ENCODE peak calls at places on chromosomes 11 and 22, in four cellular contexts. O is endodermal cell, K is astrocyte of the spinal cord, J is psoas muscle. Q is an unnamed sample.

GRCh38 chr22:36383110-36383581 is 4.6 kb downstream of the MYH9 start:
- DNase-seq in J (no peak), O (no peak), K (peak), Q (peak)

GRCh38 chr11:61698173-61698965 is 18.2 kb downstream of the DAGLA start:
- DNase-seq in J (no peak), O (no peak), K (no peak), Q (no peak)

GRCh38 chr11:832529-833113 is at the start of gene CD151:
- DNase-seq in O (peak), K (peak), J (no peak), Q (peak)

GRCh38 chr11:118646393-118646792 is 33.1 kb downstream of the TREH start:
- DNase-seq in J (no peak), K (no peak), O (no peak), Q (no peak)

GRCh38 chr11:15216678-15217077 is 102.0 kb downstream of the INSC start:
- DNase-seq in K (no peak), J (no peak), O (peak), Q (no peak)

GRCh38 chr11:102252339-102252891 is 64.9 kb upstream of the BIRC3 start:
- DNase-seq in K (no peak), O (no peak), J (no peak), Q (no peak)

GRCh38 chr11:74822187-74822586 is 73.5 kb downstream of the RNF169 start:
- DNase-seq in O (no peak), J (no peak), K (peak), Q (peak)

GRCh38 chr11:7546324-7546791 is 32.6 kb downstream of the PPFIBP2 start:
- DNase-seq in O (no peak), K (no peak), J (peak), Q (no peak)

GRCh38 chr11:117833401-117833891 is 8.9 kb upstream of the FXYD2 start:
- DNase-seq in J (peak), K (no peak), O (peak), Q (no peak)

GRCh38 chr11:107719557-107720304 is 7.9 kb upstream of the SLN start:
- DNase-seq in K (no peak), J (no peak), O (no peak), Q (no peak)

GRCh38 chr11:125281831-125282595 is 117.5 kb downstream of the PKNOX2 start:
- DNase-seq in J (no peak), O (no peak), K (no peak), Q (no peak)

GRCh38 chr11:12166299-12167092 is 56.1 kb downstream of the MICAL2 start:
- DNase-seq in J (no peak), K (no peak), O (no peak), Q (no peak)

GRCh38 chr11:74602637-74603591 is 10.5 kb downstream of the POLD3 start:
- DNase-seq in K (no peak), J (no peak), O (no peak), Q (no peak)

GRCh38 chr11:7675640-7676039 is 2.3 kb upstream of the CYB5R2 start:
- DNase-seq in K (no peak), J (no peak), O (no peak), Q (no peak)

GRCh38 chr22:19429950-19430889 is 1.3 kb downstream of the HIRA start:
- DNase-seq in J (peak), K (peak), O (peak), Q (peak)

GRCh38 chr11:66339163-66339675 is 3.0 kb upstream of the RIN1 start:
- DNase-seq in K (no peak), J (no peak), O (no peak), Q (no peak)

GRCh38 chr11:65849366-65849765 is 8.6 kb downstream of the CFL1 start:
- DNase-seq in K (no peak), O (peak), J (no peak), Q (no peak)

GRCh38 chr11:6771926-6772898 is at the start of gene OR2AG2:
- DNase-seq in K (no peak), O (no peak), J (no peak), Q (no peak)

GRCh38 chr11:88404932-88405710 is 67.6 kb upstream of the CTSC start:
- DNase-seq in K (no peak), O (no peak), J (no peak), Q (no peak)

GRCh38 chr11:63609971-63610580 is 4.2 kb downstream of the PLAAT3 start:
- DNase-seq in K (peak), J (no peak), O (peak), Q (no peak)

GRCh38 chr11:77062924-77063323 is 3.8 kb upstream of the CAPN5 start:
- DNase-seq in O (peak), K (no peak), J (no peak), Q (no peak)
- TF ChIP-seq CTCF in O (peak), K (no peak), J (no peak), Q (peak)

GRCh38 chr11:58505849-58506248 is 2.1 kb downstream of the OR5B21 start:
- DNase-seq in J (no peak), O (no peak), K (no peak), Q (no peak)

GRCh38 chr11:58503361-58503856 is 4.5 kb downstream of the OR5B21 start:
- DNase-seq in O (no peak), K (no peak), J (no peak), Q (no peak)

GRCh38 chr11:58506935-58507334 is 970 bp downstream of the OR5B21 start:
- DNase-seq in K (no peak), O (no peak), J (no peak), Q (no peak)

GRCh38 chr11:58502004-58502403 is 5.9 kb downstream of the OR5B21 start:
- DNase-seq in J (no peak), K (no peak), O (no peak), Q (no peak)

DNA sequence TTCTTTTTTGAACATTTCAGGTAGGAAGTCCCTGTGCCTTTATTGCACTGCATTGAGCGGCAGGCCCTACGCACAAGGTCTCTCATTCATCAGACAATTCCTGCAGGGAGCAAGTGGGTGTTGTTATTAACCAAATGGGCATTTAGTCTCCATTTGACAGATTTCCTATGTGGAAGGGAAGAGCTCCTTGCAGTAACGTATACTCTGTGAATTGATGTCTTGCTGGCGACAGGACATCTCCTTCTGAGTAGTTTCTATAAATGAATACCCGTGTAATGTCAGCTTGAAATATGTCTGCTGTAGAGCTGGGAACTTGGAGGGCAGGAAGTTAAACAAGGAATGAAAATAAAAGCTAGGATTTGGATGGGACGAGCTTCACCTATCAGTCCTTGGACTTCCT is 3.7 kb downstream of the OR5B21 start:
- DNase-seq in O (no peak), J (no peak), K (no peak), Q (no peak)
- H3K4me3 ChIP-seq in O (no peak), J (no peak), K (no peak), Q (no peak)

GRCh38 chr11:93775289-93775688 is 8.8 kb upstream of the MED17 start:
- DNase-seq in O (peak), K (no peak), J (no peak), Q (peak)
- TF ChIP-seq CTCF in O (peak), K (peak), J (no peak), Q (peak)

GRCh38 chr11:46338988-46339666 is 8.1 kb upstream of the DGKZ start:
- DNase-seq in O (peak), K (no peak), J (peak), Q (no peak)
- H3K4me3 ChIP-seq in O (peak), K (no peak), J (peak), Q (no peak)

DNA sequence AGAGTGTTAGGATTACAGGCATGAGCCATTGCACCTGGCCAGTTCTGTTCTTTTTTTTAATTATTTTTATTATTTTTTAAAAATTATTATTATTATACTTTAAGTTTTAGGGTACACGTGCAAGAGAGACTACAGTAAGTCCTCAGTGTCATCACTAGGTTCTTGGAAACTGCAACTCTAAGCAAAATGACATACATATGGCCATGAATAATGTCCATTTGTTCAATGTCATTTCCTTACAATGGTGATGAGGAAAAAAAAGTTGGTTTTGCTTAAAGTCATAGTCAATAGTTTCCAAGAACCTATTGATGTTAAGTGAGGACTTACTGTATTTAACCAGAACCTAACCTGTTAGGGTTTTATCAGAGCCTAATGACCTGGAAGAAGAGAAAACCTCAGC is 29.4 kb upstream of the TOP3B start:
- DNase-seq in O (no peak), J (no peak), K (no peak), Q (no peak)
- TF ChIP-seq CTCF in O (no peak), J (no peak), K (no peak), Q (no peak)

GRCh38 chr22:44354288-44354687 is 41.5 kb upstream of the SHISAL1 start:
- DNase-seq in O (peak), J (no peak), K (no peak), Q (no peak)

GRCh38 chr22:44353063-44353440 is 40.3 kb upstream of the SHISAL1 start:
- DNase-seq in J (peak), O (no peak), K (no peak), Q (no peak)

GRCh38 chr22:44351037-44351436 is 38.3 kb upstream of the SHISAL1 start:
- DNase-seq in O (no peak), J (no peak), K (no peak), Q (no peak)

GRCh38 chr22:44352378-44353062 is 39.8 kb upstream of the SHISAL1 start:
- DNase-seq in K (no peak), O (no peak), J (peak), Q (no peak)

GRCh38 chr22:44351685-44352377 is 39.1 kb upstream of the SHISAL1 start:
- DNase-seq in K (peak), J (no peak), O (peak), Q (peak)
- H3K4me3 ChIP-seq in K (no peak), J (no peak), O (no peak), Q (no peak)

DNA sequence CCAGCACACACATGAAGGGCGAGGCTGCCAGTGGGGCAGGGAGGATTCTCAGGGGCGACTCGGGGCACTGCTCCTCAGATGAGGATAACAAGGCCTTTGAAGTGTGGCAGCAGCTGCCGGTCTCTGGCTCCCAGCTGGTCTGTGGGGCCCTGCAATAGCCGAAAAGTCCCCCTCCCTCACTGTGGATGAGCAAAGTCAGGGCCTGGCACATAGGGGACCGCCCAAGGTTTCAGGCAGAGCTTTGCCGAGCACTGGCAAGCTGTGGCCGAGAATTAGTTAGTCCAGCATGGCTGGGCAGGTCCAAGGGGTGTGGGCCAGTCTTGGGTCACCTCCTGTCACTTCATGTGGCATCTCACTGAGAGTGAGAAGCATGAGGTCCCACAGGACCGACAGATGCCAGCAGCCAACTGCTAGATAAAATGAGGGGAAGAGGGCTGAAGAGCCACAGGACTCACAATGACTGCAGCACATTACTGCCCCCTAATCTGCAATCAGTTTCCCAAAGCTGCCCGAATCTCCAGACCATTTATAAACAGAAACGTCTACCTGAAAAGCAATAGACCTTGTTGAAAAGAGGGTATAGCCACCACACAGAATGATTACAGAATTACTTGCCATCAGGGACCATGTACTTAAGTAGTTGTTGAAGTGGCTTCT is 12.5 kb upstream of the TEF start:
- DNase-seq in O (no peak), K (no peak), J (no peak), Q (no peak)
- TF ChIP-seq CTCF in O (no peak), K (no peak), J (no peak), Q (no peak)

Q was measured in fibroblast of pulmonary artery.